ENCODE peak calls at places on chromosomes 6 and 20, in five cellular contexts. One of them, this sample, is unnamed. For H3K4me1, the result is how much of the 10 kb centered on the place peaks cover.

GRCh38 chr20:44887466-44887865 is 2.0 kb downstream of the YWHAB start:
- DNase-seq in CD8-positive, alpha-beta T cell: no peak
- DNase-seq in neural progenitor cell: no peak
- DNase-seq in left ventricle myocardium inferior: no peak
- DNase-seq in cardiac muscle cell: no peak
- DNase-seq in this sample: no peak

GRCh38 chr6:85771925-85772430 is 129.3 kb upstream of the SYNCRIP start:
- DNase-seq in cardiac muscle cell: no peak
- DNase-seq in neural progenitor cell: peak
- DNase-seq in CD8-positive, alpha-beta T cell: no peak
- DNase-seq in left ventricle myocardium inferior: no peak
- DNase-seq in this sample: no peak

GRCh38 chr6:53439556-53439955 is 90.8 kb upstream of the ELOVL5 start:
- DNase-seq in cardiac muscle cell: no peak
- DNase-seq in CD8-positive, alpha-beta T cell: no peak
- DNase-seq in neural progenitor cell: no peak
- DNase-seq in left ventricle myocardium inferior: no peak
- DNase-seq in this sample: no peak

GRCh38 chr6:21220271-21220987 is 373.1 kb upstream of the SOX4 start:
- DNase-seq in cardiac muscle cell: no peak
- DNase-seq in neural progenitor cell: no peak
- DNase-seq in CD8-positive, alpha-beta T cell: no peak
- DNase-seq in left ventricle myocardium inferior: no peak
- DNase-seq in this sample: no peak

GRCh38 chr6:111556004-111556403 is 49.7 kb downstream of the TRAF3IP2 start:
- DNase-seq in left ventricle myocardium inferior: no peak
- DNase-seq in cardiac muscle cell: no peak
- DNase-seq in neural progenitor cell: no peak
- DNase-seq in CD8-positive, alpha-beta T cell: no peak
- DNase-seq in this sample: no peak

GRCh38 chr6:195861-196360 is 96.4 kb upstream of the DUSP22 start:
- DNase-seq in neural progenitor cell: no peak
- DNase-seq in cardiac muscle cell: peak
- DNase-seq in left ventricle myocardium inferior: peak
- DNase-seq in CD8-positive, alpha-beta T cell: peak
- DNase-seq in this sample: no peak

GRCh38 chr6:170092826-170093225 is 198.1 kb downstream of the DLL1 start:
- DNase-seq in left ventricle myocardium inferior: no peak
- DNase-seq in CD8-positive, alpha-beta T cell: no peak
- DNase-seq in cardiac muscle cell: no peak
- DNase-seq in neural progenitor cell: no peak
- DNase-seq in this sample: no peak

GRCh38 chr20:44600301-44600700 is 17.9 kb downstream of the PKIG start:
- DNase-seq in cardiac muscle cell: no peak
- DNase-seq in left ventricle myocardium inferior: no peak
- DNase-seq in neural progenitor cell: no peak
- DNase-seq in CD8-positive, alpha-beta T cell: no peak
- DNase-seq in this sample: no peak

GRCh38 chr6:129936329-129937165 is 75.4 kb upstream of the TMEM244 start:
- DNase-seq in left ventricle myocardium inferior: no peak
- DNase-seq in CD8-positive, alpha-beta T cell: peak
- DNase-seq in neural progenitor cell: peak
- DNase-seq in cardiac muscle cell: peak
- DNase-seq in this sample: peak

GRCh38 chr6:13334953-13335352 is 6.6 kb upstream of the TBC1D7 start:
- DNase-seq in neural progenitor cell: no peak
- DNase-seq in cardiac muscle cell: no peak
- DNase-seq in CD8-positive, alpha-beta T cell: no peak
- DNase-seq in left ventricle myocardium inferior: no peak
- DNase-seq in this sample: no peak

GRCh38 chr20:2693286-2693995 is 861 bp downstream of the EBF4 start:
- DNase-seq in cardiac muscle cell: peak
- DNase-seq in neural progenitor cell: peak
- DNase-seq in CD8-positive, alpha-beta T cell: peak
- DNase-seq in left ventricle myocardium inferior: peak
- DNase-seq in this sample: peak

GRCh38 chr6:26218824-26219223 is 131.6 kb downstream of the HFE start:
- DNase-seq in neural progenitor cell: no peak
- DNase-seq in left ventricle myocardium inferior: no peak
- DNase-seq in cardiac muscle cell: no peak
- DNase-seq in CD8-positive, alpha-beta T cell: no peak
- DNase-seq in this sample: no peak

GRCh38 chr20:21702553-21703467 is 2.7 kb upstream of the PAX1 start:
- DNase-seq in cardiac muscle cell: peak
- DNase-seq in CD8-positive, alpha-beta T cell: no peak
- DNase-seq in left ventricle myocardium inferior: peak
- DNase-seq in neural progenitor cell: peak
- DNase-seq in this sample: peak

GRCh38 chr6:163635731-163636344 is 221.3 kb downstream of the QKI start:
- DNase-seq in neural progenitor cell: no peak
- DNase-seq in CD8-positive, alpha-beta T cell: no peak
- DNase-seq in cardiac muscle cell: no peak
- DNase-seq in left ventricle myocardium inferior: no peak
- DNase-seq in this sample: no peak

GRCh38 chr6:125507987-125508655 is 206.4 kb upstream of the HDDC2 start:
- DNase-seq in cardiac muscle cell: no peak
- DNase-seq in left ventricle myocardium inferior: no peak
- DNase-seq in CD8-positive, alpha-beta T cell: no peak
- DNase-seq in neural progenitor cell: no peak
- DNase-seq in this sample: no peak

GRCh38 chr20:40241944-40242343 is 447.1 kb downstream of the MAFB start:
- DNase-seq in CD8-positive, alpha-beta T cell: no peak
- DNase-seq in cardiac muscle cell: no peak
- DNase-seq in left ventricle myocardium inferior: no peak
- DNase-seq in neural progenitor cell: no peak
- DNase-seq in this sample: no peak

GRCh38 chr6:157953580-157954091 is 28.0 kb upstream of the SYNJ2 start:
- DNase-seq in left ventricle myocardium inferior: no peak
- DNase-seq in neural progenitor cell: no peak
- DNase-seq in CD8-positive, alpha-beta T cell: no peak
- DNase-seq in cardiac muscle cell: no peak
- DNase-seq in this sample: no peak

GRCh38 chr6:44494011-44494501 is 106.5 kb downstream of the CDC5L start:
- DNase-seq in neural progenitor cell: no peak
- DNase-seq in cardiac muscle cell: no peak
- DNase-seq in CD8-positive, alpha-beta T cell: no peak
- DNase-seq in left ventricle myocardium inferior: no peak
- DNase-seq in this sample: no peak

GRCh38 chr6:35086636-35087360 is 54.3 kb downstream of the TCP11 start:
- DNase-seq in CD8-positive, alpha-beta T cell: no peak
- DNase-seq in cardiac muscle cell: no peak
- DNase-seq in left ventricle myocardium inferior: no peak
- DNase-seq in neural progenitor cell: no peak
- DNase-seq in this sample: no peak

GRCh38 chr6:37354526-37355384 is 972 bp downstream of the RNF8 start:
- DNase-seq in cardiac muscle cell: peak
- DNase-seq in CD8-positive, alpha-beta T cell: peak
- DNase-seq in left ventricle myocardium inferior: peak
- DNase-seq in neural progenitor cell: peak
- DNase-seq in this sample: peak

GRCh38 chr6:101490857-101491256 is 97.3 kb downstream of the GRIK2 start:
- DNase-seq in cardiac muscle cell: no peak
- DNase-seq in neural progenitor cell: no peak
- DNase-seq in CD8-positive, alpha-beta T cell: no peak
- DNase-seq in left ventricle myocardium inferior: no peak
- DNase-seq in this sample: no peak

GRCh38 chr6:143840595-143840994 is 2.5 kb upstream of the LTV1 start:
- DNase-seq in neural progenitor cell: no peak
- DNase-seq in CD8-positive, alpha-beta T cell: no peak
- DNase-seq in left ventricle myocardium inferior: no peak
- DNase-seq in cardiac muscle cell: no peak
- DNase-seq in this sample: no peak

GRCh38 chr6:73565767-73566485 is 45.1 kb upstream of the EEF1A1 start:
- DNase-seq in CD8-positive, alpha-beta T cell: no peak
- DNase-seq in left ventricle myocardium inferior: no peak
- DNase-seq in neural progenitor cell: peak
- DNase-seq in cardiac muscle cell: peak
- DNase-seq in this sample: no peak

GRCh38 chr6:15076565-15076964 is 169.3 kb upstream of the JARID2 start:
- DNase-seq in cardiac muscle cell: no peak
- DNase-seq in neural progenitor cell: no peak
- DNase-seq in left ventricle myocardium inferior: no peak
- DNase-seq in CD8-positive, alpha-beta T cell: no peak
- DNase-seq in this sample: no peak

GRCh38 chr6:21375206-21375605 is 218.3 kb upstream of the SOX4 start:
- DNase-seq in cardiac muscle cell: no peak
- DNase-seq in neural progenitor cell: no peak
- DNase-seq in CD8-positive, alpha-beta T cell: no peak
- DNase-seq in left ventricle myocardium inferior: no peak
- DNase-seq in this sample: no peak

GRCh38 chr6:36542041-36542440 is 5.2 kb downstream of the STK38 start:
- DNase-seq in cardiac muscle cell: no peak
- DNase-seq in left ventricle myocardium inferior: no peak
- DNase-seq in neural progenitor cell: no peak
- DNase-seq in CD8-positive, alpha-beta T cell: no peak
- DNase-seq in this sample: no peak

GRCh38 chr6:157762636-157763035 is 60.4 kb upstream of the SNX9 start:
- DNase-seq in cardiac muscle cell: no peak
- DNase-seq in left ventricle myocardium inferior: no peak
- DNase-seq in neural progenitor cell: no peak
- DNase-seq in CD8-positive, alpha-beta T cell: no peak
- DNase-seq in this sample: no peak

GRCh38 chr6:18022398-18023231 is 35.2 kb upstream of the KIF13A start:
- DNase-seq in left ventricle myocardium inferior: no peak
- DNase-seq in CD8-positive, alpha-beta T cell: no peak
- DNase-seq in neural progenitor cell: peak
- DNase-seq in cardiac muscle cell: peak
- DNase-seq in this sample: no peak

GRCh38 chr6:22737331-22737730 is 168.0 kb downstream of the HDGFL1 start:
- DNase-seq in CD8-positive, alpha-beta T cell: no peak
- DNase-seq in left ventricle myocardium inferior: no peak
- DNase-seq in neural progenitor cell: peak
- DNase-seq in cardiac muscle cell: peak
- DNase-seq in this sample: no peak

GRCh38 chr6:130779658-130780033 is 47.6 kb upstream of the SMLR1 start:
- DNase-seq in left ventricle myocardium inferior: no peak
- DNase-seq in cardiac muscle cell: no peak
- DNase-seq in neural progenitor cell: no peak
- DNase-seq in CD8-positive, alpha-beta T cell: no peak
- DNase-seq in this sample: no peak

GRCh38 chr20:10490706-10491105 is 55.6 kb downstream of the SLX4IP start:
- DNase-seq in CD8-positive, alpha-beta T cell: no peak
- DNase-seq in neural progenitor cell: peak
- DNase-seq in left ventricle myocardium inferior: no peak
- DNase-seq in cardiac muscle cell: no peak
- DNase-seq in this sample: no peak

GRCh38 chr6:87700729-87701675 is 1.0 kb downstream of the AKIRIN2 start:
- DNase-seq in cardiac muscle cell: peak
- DNase-seq in neural progenitor cell: peak
- DNase-seq in CD8-positive, alpha-beta T cell: no peak
- DNase-seq in left ventricle myocardium inferior: peak
- DNase-seq in this sample: peak
- H3K4me1 ChIP-seq in cardiac muscle cell: under half
- H3K4me1 ChIP-seq in neural progenitor cell: under half
- H3K4me1 ChIP-seq in CD8-positive, alpha-beta T cell: under half
- H3K4me1 ChIP-seq in left ventricle myocardium inferior: half or more
- H3K4me1 ChIP-seq in this sample: under half

GRCh38 chr20:49024220-49024619 is 21.9 kb upstream of the CSE1L start:
- DNase-seq in cardiac muscle cell: no peak
- DNase-seq in left ventricle myocardium inferior: no peak
- DNase-seq in neural progenitor cell: no peak
- DNase-seq in CD8-positive, alpha-beta T cell: no peak
- DNase-seq in this sample: no peak

GRCh38 chr20:49030954-49031619 is 15.0 kb upstream of the CSE1L start:
- DNase-seq in CD8-positive, alpha-beta T cell: no peak
- DNase-seq in left ventricle myocardium inferior: no peak
- DNase-seq in cardiac muscle cell: no peak
- DNase-seq in neural progenitor cell: no peak
- DNase-seq in this sample: no peak

GRCh38 chr20:49032455-49032854 is 13.7 kb upstream of the CSE1L start:
- DNase-seq in left ventricle myocardium inferior: no peak
- DNase-seq in cardiac muscle cell: no peak
- DNase-seq in CD8-positive, alpha-beta T cell: no peak
- DNase-seq in neural progenitor cell: no peak
- DNase-seq in this sample: no peak

GRCh38 chr20:49029203-49029602 is 16.9 kb upstream of the CSE1L start:
- DNase-seq in cardiac muscle cell: no peak
- DNase-seq in left ventricle myocardium inferior: no peak
- DNase-seq in neural progenitor cell: no peak
- DNase-seq in CD8-positive, alpha-beta T cell: no peak
- DNase-seq in this sample: no peak

GRCh38 chr20:49028684-49029083 is 17.4 kb upstream of the CSE1L start:
- DNase-seq in cardiac muscle cell: peak
- DNase-seq in CD8-positive, alpha-beta T cell: no peak
- DNase-seq in neural progenitor cell: peak
- DNase-seq in left ventricle myocardium inferior: no peak
- DNase-seq in this sample: no peak
- H3K4me1 ChIP-seq in cardiac muscle cell: under half
- H3K4me1 ChIP-seq in CD8-positive, alpha-beta T cell: under half
- H3K4me1 ChIP-seq in neural progenitor cell: under half
- H3K4me1 ChIP-seq in left ventricle myocardium inferior: under half
- H3K4me1 ChIP-seq in this sample: under half

DNA sequence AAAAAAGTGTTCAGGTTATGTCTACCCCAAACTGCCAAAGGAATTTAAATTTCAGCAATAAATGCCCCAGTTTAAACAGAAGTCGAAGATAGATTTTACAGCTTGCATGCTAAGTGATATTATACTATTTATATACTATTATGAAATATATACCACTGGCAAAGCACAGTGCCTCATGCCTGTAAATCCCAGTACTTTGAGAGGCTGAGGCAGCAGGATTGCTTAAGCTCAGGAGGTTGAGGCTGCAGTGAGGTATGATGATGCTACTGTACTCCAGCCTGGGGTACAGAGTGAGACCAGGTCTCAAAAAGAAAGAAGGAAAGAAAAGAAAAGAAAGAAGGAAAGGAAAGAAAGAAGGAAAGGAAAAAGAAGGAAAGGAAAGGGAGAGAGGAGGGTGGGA is 102.1 kb downstream of the MTFR2 start:
- DNase-seq in neural progenitor cell: no peak
- DNase-seq in cardiac muscle cell: no peak
- DNase-seq in CD8-positive, alpha-beta T cell: no peak
- DNase-seq in left ventricle myocardium inferior: no peak
- DNase-seq in this sample: no peak
- H3K4me1 ChIP-seq in neural progenitor cell: under half
- H3K4me1 ChIP-seq in cardiac muscle cell: under half
- H3K4me1 ChIP-seq in CD8-positive, alpha-beta T cell: under half
- H3K4me1 ChIP-seq in left ventricle myocardium inferior: half or more
- H3K4me1 ChIP-seq in this sample: under half

DNA sequence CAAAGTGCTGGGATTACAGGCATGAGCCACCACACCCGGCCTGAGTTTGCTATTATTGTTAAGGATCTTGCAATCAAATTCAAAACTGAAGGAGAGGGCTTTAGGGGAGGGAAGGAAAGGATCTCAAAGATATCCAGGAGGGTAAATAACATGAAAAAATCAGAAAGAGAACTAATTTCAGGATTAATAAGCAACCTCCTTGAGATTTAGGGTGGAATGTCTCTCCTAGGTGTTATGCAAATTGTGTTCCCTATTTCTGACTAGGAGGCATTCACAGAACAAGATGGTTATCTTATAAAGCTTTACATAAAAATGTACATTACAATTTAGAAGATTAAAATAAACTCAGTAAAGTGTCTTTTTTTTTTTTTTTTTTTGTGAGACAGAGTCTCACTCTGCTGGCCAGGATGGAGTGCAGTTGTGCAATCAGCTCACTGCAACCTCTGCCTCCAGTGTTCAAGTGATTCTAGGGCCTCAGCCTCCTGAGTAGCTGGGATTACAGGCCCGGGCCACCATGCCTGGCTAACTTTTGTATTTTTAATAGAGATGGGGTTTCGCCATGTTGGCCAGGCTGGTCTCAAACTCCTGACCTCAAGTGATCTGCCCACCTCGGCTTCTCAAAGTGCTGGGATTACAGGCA is 92.1 kb upstream of the BEND3 start:
- DNase-seq in CD8-positive, alpha-beta T cell: no peak
- DNase-seq in neural progenitor cell: no peak
- DNase-seq in cardiac muscle cell: no peak
- DNase-seq in left ventricle myocardium inferior: no peak
- DNase-seq in this sample: no peak
- H3K4me1 ChIP-seq in CD8-positive, alpha-beta T cell: under half
- H3K4me1 ChIP-seq in neural progenitor cell: under half
- H3K4me1 ChIP-seq in cardiac muscle cell: under half
- H3K4me1 ChIP-seq in left ventricle myocardium inferior: under half
- H3K4me1 ChIP-seq in this sample: under half

This sample was measured in heart right ventricle.